ENCODE peak calls at places on chromosome 2, in eight cellular contexts. W is adrenal gland, B is ecto neural progenitor cell, M is NCI-H345, Z is AG04450, J is psoas muscle, A is amniotic epithelial cell, K is fibroblast of mammary gland. E is an unnamed sample.

GRCh38 chr2:132415256-132416079 is 1.1 kb upstream of the GPR39 start:
- DNase-seq in W (no peak), B (no peak), M (peak), Z (no peak), J (no peak), A (peak), K (peak), E (no peak)

GRCh38 chr2:55231546-55232083 is 478 bp downstream of the CLHC1 start:
- DNase-seq in W (no peak), B (no peak), M (no peak), Z (no peak), J (no peak), A (peak), K (no peak), E (no peak)

GRCh38 chr2:66322481-66322880 is 112.4 kb upstream of the MEIS1 start:
- DNase-seq in W (no peak), B (no peak), M (no peak), Z (no peak), J (no peak), A (no peak), K (no peak), E (no peak)

GRCh38 chr2:169105433-169105832 is 36.1 kb downstream of the DHRS9 start:
- DNase-seq in W (no peak), B (no peak), M (peak), Z (no peak), J (no peak), A (no peak), K (no peak), E (no peak)

GRCh38 chr2:127196998-127197397 is 23.1 kb downstream of the CYP27C1 start:
- DNase-seq in W (no peak), B (no peak), M (peak), Z (no peak), J (no peak), A (no peak), K (no peak), E (no peak)

GRCh38 chr2:230949966-230950832 is 25.2 kb upstream of the GPR55 start:
- DNase-seq in W (no peak), B (no peak), M (no peak), Z (no peak), J (no peak), A (no peak), K (no peak), E (no peak)

GRCh38 chr2:227482638-227483340 is 10.8 kb downstream of the AGFG1 start:
- DNase-seq in W (no peak), B (no peak), M (no peak), Z (no peak), J (no peak), A (peak), K (peak), E (no peak)

GRCh38 chr2:218960196-218961165 is 1.0 kb downstream of the CDK5R2 start:
- DNase-seq in W (no peak), B (peak), M (peak), Z (no peak), J (no peak), A (no peak), K (no peak), E (no peak)

GRCh38 chr2:222470802-222471468 is 46.6 kb downstream of the SGPP2 start:
- DNase-seq in W (no peak), B (no peak), M (no peak), Z (no peak), J (no peak), A (no peak), K (no peak), E (peak)

E was measured in NT2/D1.